ENCODE peak calls at places on chromosomes 3 and 15, in eight cellular contexts. N is H1, M is K562, A is endothelial cell of umbilical vein, D is HepG2, R is SK-N-SH, X is HCT116, C is GM12878. S is an unnamed sample.

GRCh38 chr15:88982304-88982945 is 69.2 kb upstream of the MFGE8 start:
- DNase-seq in D (no peak), A (no peak), M (no peak), C (peak), R (peak), X (no peak), N (no peak), S (no peak)

GRCh38 chr3:46369675-46370132 is 1.0 kb upstream of the CCR5 start:
- DNase-seq in C (no peak), X (no peak), N (no peak), A (no peak), D (no peak), M (no peak), R (no peak), S (no peak)

GRCh38 chr3:194251461-194251860 is 99.7 kb downstream of the CPN2 start:
- DNase-seq in M (no peak), N (peak), A (no peak), D (no peak), R (no peak), C (no peak), X (no peak), S (no peak)

GRCh38 chr3:7728566-7729519 is 772.8 kb upstream of the LMCD1 start:
- DNase-seq in N (no peak), M (no peak), D (no peak), C (no peak), R (no peak), A (no peak), X (no peak), S (no peak)

GRCh38 chr3:37221407-37221806 is 47.0 kb upstream of the LRRFIP2 start:
- DNase-seq in D (peak), M (no peak), R (no peak), X (peak), A (peak), N (no peak), C (no peak), S (no peak)

GRCh38 chr15:32867313-32867626 is 149.5 kb downstream of the GREM1 start:
- DNase-seq in X (peak), A (no peak), N (no peak), D (no peak), R (no peak), M (no peak), C (no peak), S (no peak)

GRCh38 chr15:32649336-32649735 is 7.8 kb downstream of the SCG5 start:
- DNase-seq in D (peak), N (no peak), M (peak), C (no peak), R (no peak), A (no peak), X (no peak), S (no peak)

GRCh38 chr15:70236306-70237103 is 138.8 kb upstream of the TLE3 start:
- DNase-seq in N (no peak), A (no peak), M (no peak), C (no peak), R (no peak), X (no peak), D (no peak), S (no peak)

GRCh38 chr15:68145706-68146105 is 59.4 kb downstream of the CALML4 start:
- DNase-seq in D (no peak), R (no peak), C (no peak), A (no peak), N (no peak), M (no peak), X (no peak), S (no peak)

GRCh38 chr3:68705695-68706429 is 226.5 kb downstream of the TAFA4 start:
- DNase-seq in C (no peak), A (no peak), D (no peak), M (peak), X (no peak), N (no peak), R (no peak), S (no peak)

GRCh38 chr3:139339219-139339906 is 4.5 kb upstream of the MRPS22 start:
- DNase-seq in N (no peak), A (no peak), X (no peak), D (no peak), C (no peak), R (no peak), M (peak), S (no peak)

GRCh38 chr3:38655708-38656300 is 6.3 kb upstream of the SCN5A start:
- DNase-seq in N (no peak), D (peak), X (peak), C (no peak), A (peak), R (peak), M (peak), S (no peak)

GRCh38 chr3:169232863-169233262 is 430.6 kb downstream of the MECOM start:
- DNase-seq in A (peak), X (no peak), D (no peak), N (no peak), C (no peak), M (no peak), R (no peak), S (no peak)

GRCh38 chr3:112587336-112587735 is 25.5 kb downstream of the SLC35A5 start:
- DNase-seq in N (no peak), R (no peak), C (no peak), M (no peak), A (no peak), D (no peak), X (no peak), S (no peak)

GRCh38 chr15:74377831-74378766 is 10.7 kb upstream of the CYP11A1 start:
- DNase-seq in R (peak), N (no peak), M (no peak), A (no peak), X (no peak), C (no peak), D (no peak), S (no peak)

GRCh38 chr15:65008989-65009388 is 19.3 kb upstream of the SPG21 start:
- DNase-seq in N (no peak), R (no peak), M (no peak), D (no peak), A (no peak), X (no peak), C (no peak), S (no peak)

GRCh38 chr3:2156244-2156847 is 57.7 kb downstream of the CNTN4 start:
- DNase-seq in D (peak), N (peak), X (no peak), M (peak), R (no peak), A (no peak), C (no peak), S (no peak)

GRCh38 chr3:72145506-72146380 is 360.8 kb upstream of the PROK2 start:
- DNase-seq in X (no peak), A (no peak), N (no peak), R (peak), C (no peak), D (no peak), M (no peak), S (no peak)

GRCh38 chr3:10419637-10420232 is 85.7 kb downstream of the ATP2B2 start:
- DNase-seq in A (no peak), N (no peak), X (no peak), C (no peak), R (no peak), M (peak), D (no peak), S (no peak)

GRCh38 chr3:67509471-67510075 is 144.8 kb downstream of the SUCLG2 start:
- DNase-seq in N (no peak), M (no peak), A (no peak), C (no peak), X (no peak), R (no peak), D (no peak), S (no peak)

DNA sequence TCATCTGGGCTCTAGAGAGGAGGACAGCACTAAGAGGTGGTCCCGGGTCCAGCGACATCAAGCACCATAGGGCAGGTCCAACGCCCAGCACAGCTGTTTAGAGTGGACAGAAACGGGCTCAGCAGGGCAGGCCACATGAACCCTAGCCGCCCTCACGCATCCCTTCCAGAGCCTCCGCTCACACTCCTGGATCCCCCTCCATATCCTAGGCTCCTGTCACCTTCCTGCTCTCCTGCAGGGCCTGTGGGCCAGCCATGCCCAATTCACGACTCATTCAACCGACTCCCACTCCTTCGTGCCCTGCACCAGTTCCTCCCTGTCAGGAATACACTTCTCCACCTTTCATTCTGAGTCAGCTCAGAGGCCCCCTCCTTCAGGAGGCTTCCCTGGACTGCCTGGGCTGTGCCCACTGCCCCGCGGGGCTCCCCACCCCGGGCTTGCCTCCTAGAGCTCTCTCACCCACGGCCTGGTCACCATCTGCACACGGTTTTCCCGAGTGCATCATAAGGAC is 90.2 kb downstream of the LINGO1 start:
- DNase-seq in A (no peak), N (no peak), R (no peak), X (no peak), M (no peak), D (no peak), C (no peak), S (no peak)
- H3K4me3 ChIP-seq in A (no peak), N (no peak), R (no peak), X (peak), M (peak), D (peak), C (peak), S (peak)

DNA sequence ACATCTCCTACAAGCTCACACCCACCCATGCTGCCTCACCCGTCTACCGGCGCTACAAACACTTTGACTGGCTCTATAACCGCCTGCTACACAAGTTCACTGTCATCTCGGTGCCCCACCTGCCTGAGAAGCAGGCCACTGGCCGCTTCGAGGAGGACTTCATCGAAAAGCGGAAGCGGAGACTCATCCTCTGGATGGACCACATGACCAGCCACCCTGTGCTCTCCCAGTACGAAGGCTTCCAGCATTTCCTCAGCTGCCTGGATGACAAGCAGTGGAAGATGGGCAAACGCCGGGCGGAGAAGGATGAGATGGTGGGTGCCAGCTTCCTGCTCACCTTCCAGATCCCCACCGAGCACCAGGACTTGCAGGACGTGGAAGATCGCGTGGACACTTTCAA is 2.1 kb downstream of the SNX33 start:
- DNase-seq in A (no peak), R (no peak), C (no peak), D (no peak), X (no peak), N (no peak), M (no peak), S (no peak)
- H3K9ac ChIP-seq in A (no peak), R (no peak), C (no peak), D (peak), X (no peak), N (no peak), M (peak), S (no peak)

GRCh38 chr15:75720787-75721461 is 8.3 kb upstream of the CSPG4 start:
- DNase-seq in A (peak), R (peak), D (peak), N (no peak), M (peak), C (no peak), X (peak), S (no peak)

GRCh38 chr15:75720297-75720696 is 7.6 kb upstream of the CSPG4 start:
- DNase-seq in X (no peak), M (no peak), C (no peak), R (no peak), D (no peak), N (no peak), A (no peak), S (no peak)

GRCh38 chr15:75721923-75722870 is 9.5 kb upstream of the CSPG4 start:
- DNase-seq in M (no peak), X (no peak), N (no peak), C (no peak), A (no peak), R (peak), D (no peak), S (no peak)

GRCh38 chr15:75721462-75721922 is 8.8 kb upstream of the CSPG4 start:
- DNase-seq in A (no peak), C (no peak), M (no peak), R (peak), D (no peak), X (no peak), N (no peak), S (no peak)

GRCh38 chr15:75718326-75718725 is 5.7 kb upstream of the CSPG4 start:
- DNase-seq in N (no peak), R (peak), D (no peak), X (no peak), M (no peak), A (no peak), C (no peak), S (no peak)
- TF ChIP-seq POLR2AphosphoS5 in N (no peak), R (peak), D (no peak), X (no peak), M (no peak), A (no peak), C (no peak), S (no peak)

GRCh38 chr3:49199244-49199899 is 28.0 kb downstream of the KLHDC8B start:
- DNase-seq in C (no peak), M (no peak), A (peak), D (no peak), X (no peak), N (peak), R (peak), S (no peak)
- H3K4me3 ChIP-seq in C (no peak), M (no peak), A (peak), D (no peak), X (no peak), N (no peak), R (no peak), S (no peak)

GRCh38 chr3:28841436-28841835 is 439.4 kb upstream of the RBMS3 start:
- DNase-seq in N (no peak), A (no peak), X (no peak), D (no peak), R (no peak), M (no peak), C (no peak), S (no peak)

GRCh38 chr3:28836199-28836598 is 444.7 kb upstream of the RBMS3 start:
- DNase-seq in M (no peak), R (no peak), X (no peak), N (no peak), A (no peak), D (no peak), C (no peak), S (no peak)

GRCh38 chr3:28835249-28835648 is 445.6 kb upstream of the RBMS3 start:
- DNase-seq in D (no peak), X (no peak), C (no peak), N (no peak), R (no peak), A (no peak), M (no peak), S (no peak)

GRCh38 chr3:28840976-28841376 is 439.9 kb upstream of the RBMS3 start:
- DNase-seq in N (no peak), D (no peak), R (no peak), M (no peak), C (peak), A (no peak), X (no peak), S (no peak)

GRCh38 chr3:28835751-28836150 is 445.1 kb upstream of the RBMS3 start:
- DNase-seq in X (no peak), N (no peak), M (no peak), R (no peak), D (no peak), A (no peak), C (no peak), S (no peak)
- H3K9ac ChIP-seq in X (no peak), N (no peak), M (no peak), R (no peak), D (no peak), A (no peak), C (no peak), S (no peak)

GRCh38 chr15:100204211-100204610 is 137.6 kb downstream of the ADAMTS17 start:
- DNase-seq in D (no peak), A (no peak), C (no peak), M (no peak), N (no peak), R (no peak), X (no peak), S (no peak)

GRCh38 chr15:100200287-100200772 is 141.4 kb downstream of the ADAMTS17 start:
- DNase-seq in X (no peak), R (no peak), A (no peak), N (peak), M (no peak), C (no peak), D (no peak), S (no peak)

GRCh38 chr15:100199711-100200286 is 142.0 kb downstream of the ADAMTS17 start:
- DNase-seq in N (peak), M (no peak), A (no peak), X (no peak), C (no peak), D (no peak), R (no peak), S (no peak)

GRCh38 chr15:100202309-100202943 is 139.3 kb downstream of the ADAMTS17 start:
- DNase-seq in M (no peak), D (no peak), X (no peak), C (no peak), R (peak), A (no peak), N (no peak), S (no peak)

GRCh38 chr15:100201376-100202280 is 140.1 kb downstream of the ADAMTS17 start:
- DNase-seq in D (no peak), M (no peak), X (no peak), C (peak), A (no peak), N (peak), R (peak), S (no peak)
- TF ChIP-seq POLR2AphosphoS5 in D (no peak), M (no peak), X (no peak), C (no peak), A (no peak), N (no peak), R (no peak), S (no peak)

GRCh38 chr3:128483657-128484403 is 9.2 kb downstream of the GATA2 start:
- DNase-seq in N (no peak), C (no peak), X (no peak), M (no peak), D (no peak), R (no peak), A (peak), S (no peak)

GRCh38 chr3:128484404-128485282 is 8.4 kb downstream of the GATA2 start:
- DNase-seq in N (no peak), X (no peak), D (no peak), M (no peak), A (peak), R (peak), C (no peak), S (no peak)

GRCh38 chr3:128482175-128482856 is 10.7 kb downstream of the GATA2 start:
- DNase-seq in N (no peak), C (no peak), R (peak), X (no peak), D (no peak), M (no peak), A (peak), S (no peak)

GRCh38 chr3:128481438-128481942 is 11.5 kb downstream of the GATA2 start:
- DNase-seq in C (no peak), X (no peak), N (no peak), A (peak), M (no peak), R (peak), D (no peak), S (no peak)

GRCh38 chr3:128482857-128483656 is 9.9 kb downstream of the GATA2 start:
- DNase-seq in N (no peak), X (no peak), R (peak), M (peak), A (peak), D (no peak), C (no peak), S (no peak)
- H3K4me3 ChIP-seq in N (peak), X (no peak), R (peak), M (peak), A (no peak), D (no peak), C (no peak), S (no peak)

GRCh38 chr3:48410205-48411040 is 19.5 kb downstream of the PLXNB1 start:
- DNase-seq in M (no peak), D (no peak), C (no peak), A (no peak), R (peak), N (no peak), X (no peak), S (no peak)
- H3K9ac ChIP-seq in M (no peak), D (no peak), C (no peak), A (no peak), R (no peak), N (no peak), X (no peak), S (no peak)

S was measured in SK-N-MC.